ENCODE peak calls at places on chromosomes 7 and 10, in nine cellular contexts. One of them, this sample, is unnamed.

GRCh38 chr7:77330169-77330882 is 85.8 kb downstream of the GSAP start:
- DNase-seq in AG09309: no peak
- DNase-seq in NCI-H510A treated with DMSO at 0.1 percent for 48 hours: no peak
- DNase-seq in SW480: no peak
- DNase-seq in HCT116: no peak
- DNase-seq in pancreas: no peak
- DNase-seq in C1 segment of cervical spinal cord: no peak
- DNase-seq in stimulated activated CD8-positive, alpha-beta memory T cell treated with anti-CD3 and anti-CD28 coated beads, Interleukin-4, amount 100 ng/mL, for 24 hours: no peak
- DNase-seq in NCI-H460: peak; percentile 51
- DNase-seq in this sample: no peak

GRCh38 chr10:32972454-32972853 is 14.4 kb upstream of the ITGB1 start:
- DNase-seq in NCI-H510A treated with DMSO at 0.1 percent for 48 hours: no peak
- DNase-seq in AG09309: no peak
- DNase-seq in C1 segment of cervical spinal cord: no peak
- DNase-seq in SW480: no peak
- DNase-seq in stimulated activated CD8-positive, alpha-beta memory T cell treated with anti-CD3 and anti-CD28 coated beads, Interleukin-4, amount 100 ng/mL, for 24 hours: no peak
- DNase-seq in NCI-H460: no peak
- DNase-seq in pancreas: no peak
- DNase-seq in HCT116: no peak
- DNase-seq in this sample: no peak

GRCh38 chr7:69728299-69728698 is 130.0 kb downstream of the AUTS2 start:
- DNase-seq in AG09309: no peak
- DNase-seq in NCI-H510A treated with DMSO at 0.1 percent for 48 hours: no peak
- DNase-seq in C1 segment of cervical spinal cord: no peak
- DNase-seq in SW480: no peak
- DNase-seq in HCT116: no peak
- DNase-seq in NCI-H460: no peak
- DNase-seq in pancreas: no peak
- DNase-seq in stimulated activated CD8-positive, alpha-beta memory T cell treated with anti-CD3 and anti-CD28 coated beads, Interleukin-4, amount 100 ng/mL, for 24 hours: no peak
- DNase-seq in this sample: no peak

GRCh38 chr10:126004752-126005151 is 108.4 kb downstream of the FANK1 start:
- DNase-seq in NCI-H510A treated with DMSO at 0.1 percent for 48 hours: no peak
- DNase-seq in stimulated activated CD8-positive, alpha-beta memory T cell treated with anti-CD3 and anti-CD28 coated beads, Interleukin-4, amount 100 ng/mL, for 24 hours: no peak
- DNase-seq in NCI-H460: no peak
- DNase-seq in SW480: no peak
- DNase-seq in HCT116: no peak
- DNase-seq in C1 segment of cervical spinal cord: no peak
- DNase-seq in pancreas: no peak
- DNase-seq in AG09309: no peak
- DNase-seq in this sample: no peak

GRCh38 chr10:72691470-72692056 is 380 bp upstream of the MCU start:
- DNase-seq in NCI-H510A treated with DMSO at 0.1 percent for 48 hours: no peak
- DNase-seq in NCI-H460: no peak
- DNase-seq in stimulated activated CD8-positive, alpha-beta memory T cell treated with anti-CD3 and anti-CD28 coated beads, Interleukin-4, amount 100 ng/mL, for 24 hours: no peak
- DNase-seq in pancreas: no peak
- DNase-seq in AG09309: no peak
- DNase-seq in SW480: peak; percentile 96
- DNase-seq in HCT116: peak; percentile 91
- DNase-seq in C1 segment of cervical spinal cord: no peak
- DNase-seq in this sample: no peak

GRCh38 chr7:73876361-73876760 is 15.4 kb downstream of the TMEM270 start:
- DNase-seq in NCI-H460: no peak
- DNase-seq in SW480: no peak
- DNase-seq in AG09309: no peak
- DNase-seq in C1 segment of cervical spinal cord: no peak
- DNase-seq in NCI-H510A treated with DMSO at 0.1 percent for 48 hours: no peak
- DNase-seq in stimulated activated CD8-positive, alpha-beta memory T cell treated with anti-CD3 and anti-CD28 coated beads, Interleukin-4, amount 100 ng/mL, for 24 hours: no peak
- DNase-seq in HCT116: no peak
- DNase-seq in pancreas: no peak
- DNase-seq in this sample: no peak

GRCh38 chr7:157751351-157751750 is 414.5 kb downstream of the DNAJB6 start:
- DNase-seq in NCI-H460: no peak
- DNase-seq in NCI-H510A treated with DMSO at 0.1 percent for 48 hours: no peak
- DNase-seq in pancreas: no peak
- DNase-seq in stimulated activated CD8-positive, alpha-beta memory T cell treated with anti-CD3 and anti-CD28 coated beads, Interleukin-4, amount 100 ng/mL, for 24 hours: no peak
- DNase-seq in AG09309: no peak
- DNase-seq in HCT116: no peak
- DNase-seq in SW480: no peak
- DNase-seq in C1 segment of cervical spinal cord: no peak
- DNase-seq in this sample: no peak

GRCh38 chr10:119650692-119651513 is at the start of gene BAG3:
- DNase-seq in pancreas: peak; percentile 96
- DNase-seq in NCI-H460: peak; percentile 90
- DNase-seq in AG09309: peak; percentile 74
- DNase-seq in HCT116: peak; percentile 80
- DNase-seq in SW480: peak; percentile 89
- DNase-seq in NCI-H510A treated with DMSO at 0.1 percent for 48 hours: peak; percentile 72
- DNase-seq in stimulated activated CD8-positive, alpha-beta memory T cell treated with anti-CD3 and anti-CD28 coated beads, Interleukin-4, amount 100 ng/mL, for 24 hours: peak; percentile 66
- DNase-seq in C1 segment of cervical spinal cord: peak; percentile 87
- DNase-seq in this sample: peak; percentile 68

GRCh38 chr7:41574377-41574776 is 128.5 kb downstream of the INHBA start:
- DNase-seq in NCI-H510A treated with DMSO at 0.1 percent for 48 hours: no peak
- DNase-seq in AG09309: peak; percentile 8
- DNase-seq in C1 segment of cervical spinal cord: no peak
- DNase-seq in stimulated activated CD8-positive, alpha-beta memory T cell treated with anti-CD3 and anti-CD28 coated beads, Interleukin-4, amount 100 ng/mL, for 24 hours: no peak
- DNase-seq in SW480: no peak
- DNase-seq in pancreas: no peak
- DNase-seq in NCI-H460: no peak
- DNase-seq in HCT116: no peak
- DNase-seq in this sample: no peak

GRCh38 chr7:150897502-150898474 is 45.5 kb downstream of the AOC1 start:
- DNase-seq in C1 segment of cervical spinal cord: no peak
- DNase-seq in NCI-H510A treated with DMSO at 0.1 percent for 48 hours: no peak
- DNase-seq in NCI-H460: no peak
- DNase-seq in SW480: peak; percentile 69
- DNase-seq in pancreas: no peak
- DNase-seq in HCT116: no peak
- DNase-seq in stimulated activated CD8-positive, alpha-beta memory T cell treated with anti-CD3 and anti-CD28 coated beads, Interleukin-4, amount 100 ng/mL, for 24 hours: no peak
- DNase-seq in AG09309: no peak
- DNase-seq in this sample: no peak

GRCh38 chr10:120394446-120394845 is 62.6 kb upstream of the PLPP4 start:
- DNase-seq in AG09309: no peak
- DNase-seq in NCI-H460: no peak
- DNase-seq in HCT116: no peak
- DNase-seq in NCI-H510A treated with DMSO at 0.1 percent for 48 hours: peak; percentile 0
- DNase-seq in C1 segment of cervical spinal cord: no peak
- DNase-seq in pancreas: no peak
- DNase-seq in stimulated activated CD8-positive, alpha-beta memory T cell treated with anti-CD3 and anti-CD28 coated beads, Interleukin-4, amount 100 ng/mL, for 24 hours: no peak
- DNase-seq in SW480: no peak
- DNase-seq in this sample: no peak

GRCh38 chr10:127354255-127354654 is 157.9 kb upstream of the INSYN2A start:
- DNase-seq in pancreas: no peak
- DNase-seq in NCI-H460: no peak
- DNase-seq in stimulated activated CD8-positive, alpha-beta memory T cell treated with anti-CD3 and anti-CD28 coated beads, Interleukin-4, amount 100 ng/mL, for 24 hours: no peak
- DNase-seq in HCT116: no peak
- DNase-seq in AG09309: no peak
- DNase-seq in NCI-H510A treated with DMSO at 0.1 percent for 48 hours: no peak
- DNase-seq in SW480: no peak
- DNase-seq in C1 segment of cervical spinal cord: no peak
- DNase-seq in this sample: no peak

GRCh38 chr10:69180525-69181204 is 631 bp downstream of the SUPV3L1 start:
- DNase-seq in NCI-H460: no peak
- DNase-seq in C1 segment of cervical spinal cord: no peak
- DNase-seq in AG09309: no peak
- DNase-seq in NCI-H510A treated with DMSO at 0.1 percent for 48 hours: no peak
- DNase-seq in stimulated activated CD8-positive, alpha-beta memory T cell treated with anti-CD3 and anti-CD28 coated beads, Interleukin-4, amount 100 ng/mL, for 24 hours: no peak
- DNase-seq in SW480: no peak
- DNase-seq in HCT116: no peak
- DNase-seq in pancreas: no peak
- DNase-seq in this sample: no peak

GRCh38 chr7:105205592-105206211 is 183.0 kb downstream of the SRPK2 start:
- DNase-seq in C1 segment of cervical spinal cord: no peak
- DNase-seq in pancreas: no peak
- DNase-seq in AG09309: no peak
- DNase-seq in HCT116: no peak
- DNase-seq in NCI-H460: no peak
- DNase-seq in SW480: no peak
- DNase-seq in stimulated activated CD8-positive, alpha-beta memory T cell treated with anti-CD3 and anti-CD28 coated beads, Interleukin-4, amount 100 ng/mL, for 24 hours: no peak
- DNase-seq in NCI-H510A treated with DMSO at 0.1 percent for 48 hours: no peak
- DNase-seq in this sample: no peak

GRCh38 chr7:129561677-129562424 is 49.7 kb upstream of the NRF1 start:
- DNase-seq in HCT116: no peak
- DNase-seq in stimulated activated CD8-positive, alpha-beta memory T cell treated with anti-CD3 and anti-CD28 coated beads, Interleukin-4, amount 100 ng/mL, for 24 hours: no peak
- DNase-seq in pancreas: no peak
- DNase-seq in SW480: no peak
- DNase-seq in NCI-H510A treated with DMSO at 0.1 percent for 48 hours: no peak
- DNase-seq in C1 segment of cervical spinal cord: no peak
- DNase-seq in AG09309: no peak
- DNase-seq in NCI-H460: no peak
- DNase-seq in this sample: no peak

GRCh38 chr10:93245772-93246171 is 172.1 kb downstream of the CYP26A1 start:
- DNase-seq in NCI-H510A treated with DMSO at 0.1 percent for 48 hours: no peak
- DNase-seq in SW480: no peak
- DNase-seq in NCI-H460: no peak
- DNase-seq in C1 segment of cervical spinal cord: no peak
- DNase-seq in stimulated activated CD8-positive, alpha-beta memory T cell treated with anti-CD3 and anti-CD28 coated beads, Interleukin-4, amount 100 ng/mL, for 24 hours: no peak
- DNase-seq in AG09309: no peak
- DNase-seq in pancreas: no peak
- DNase-seq in HCT116: no peak
- DNase-seq in this sample: no peak

GRCh38 chr10:27534341-27534740 is 30.2 kb downstream of the RAB18 start:
- DNase-seq in NCI-H460: no peak
- DNase-seq in stimulated activated CD8-positive, alpha-beta memory T cell treated with anti-CD3 and anti-CD28 coated beads, Interleukin-4, amount 100 ng/mL, for 24 hours: no peak
- DNase-seq in NCI-H510A treated with DMSO at 0.1 percent for 48 hours: no peak
- DNase-seq in HCT116: no peak
- DNase-seq in pancreas: no peak
- DNase-seq in C1 segment of cervical spinal cord: no peak
- DNase-seq in AG09309: no peak
- DNase-seq in SW480: no peak
- DNase-seq in this sample: no peak

GRCh38 chr10:85036661-85037060 is 708.3 kb downstream of the CCSER2 start:
- DNase-seq in C1 segment of cervical spinal cord: no peak
- DNase-seq in stimulated activated CD8-positive, alpha-beta memory T cell treated with anti-CD3 and anti-CD28 coated beads, Interleukin-4, amount 100 ng/mL, for 24 hours: no peak
- DNase-seq in pancreas: no peak
- DNase-seq in NCI-H460: no peak
- DNase-seq in NCI-H510A treated with DMSO at 0.1 percent for 48 hours: no peak
- DNase-seq in AG09309: no peak
- DNase-seq in HCT116: no peak
- DNase-seq in SW480: no peak
- DNase-seq in this sample: no peak

GRCh38 chr10:44965651-44966097 is 6.1 kb downstream of the RASSF4 start:
- DNase-seq in HCT116: no peak
- DNase-seq in AG09309: no peak
- DNase-seq in NCI-H510A treated with DMSO at 0.1 percent for 48 hours: no peak
- DNase-seq in SW480: no peak
- DNase-seq in C1 segment of cervical spinal cord: no peak
- DNase-seq in NCI-H460: no peak
- DNase-seq in stimulated activated CD8-positive, alpha-beta memory T cell treated with anti-CD3 and anti-CD28 coated beads, Interleukin-4, amount 100 ng/mL, for 24 hours: no peak
- DNase-seq in pancreas: no peak
- DNase-seq in this sample: no peak

GRCh38 chr7:3187378-3188040 is 113.5 kb upstream of the SDK1 start:
- DNase-seq in C1 segment of cervical spinal cord: no peak
- DNase-seq in pancreas: no peak
- DNase-seq in SW480: no peak
- DNase-seq in NCI-H510A treated with DMSO at 0.1 percent for 48 hours: no peak
- DNase-seq in HCT116: no peak
- DNase-seq in AG09309: no peak
- DNase-seq in NCI-H460: no peak
- DNase-seq in stimulated activated CD8-positive, alpha-beta memory T cell treated with anti-CD3 and anti-CD28 coated beads, Interleukin-4, amount 100 ng/mL, for 24 hours: no peak
- DNase-seq in this sample: no peak

GRCh38 chr10:58696736-58697135 is 184.1 kb downstream of the BICC1 start:
- DNase-seq in C1 segment of cervical spinal cord: no peak
- DNase-seq in stimulated activated CD8-positive, alpha-beta memory T cell treated with anti-CD3 and anti-CD28 coated beads, Interleukin-4, amount 100 ng/mL, for 24 hours: no peak
- DNase-seq in AG09309: no peak
- DNase-seq in NCI-H460: no peak
- DNase-seq in SW480: no peak
- DNase-seq in pancreas: no peak
- DNase-seq in HCT116: no peak
- DNase-seq in NCI-H510A treated with DMSO at 0.1 percent for 48 hours: no peak
- DNase-seq in this sample: no peak

GRCh38 chr10:70776455-70777005 is 8.6 kb downstream of the TBATA start:
- DNase-seq in NCI-H510A treated with DMSO at 0.1 percent for 48 hours: no peak
- DNase-seq in HCT116: no peak
- DNase-seq in pancreas: no peak
- DNase-seq in SW480: no peak
- DNase-seq in stimulated activated CD8-positive, alpha-beta memory T cell treated with anti-CD3 and anti-CD28 coated beads, Interleukin-4, amount 100 ng/mL, for 24 hours: no peak
- DNase-seq in AG09309: no peak
- DNase-seq in C1 segment of cervical spinal cord: no peak
- DNase-seq in NCI-H460: no peak
- DNase-seq in this sample: no peak

GRCh38 chr7:21568762-21569161 is 25.9 kb downstream of the DNAH11 start:
- DNase-seq in C1 segment of cervical spinal cord: no peak
- DNase-seq in pancreas: no peak
- DNase-seq in stimulated activated CD8-positive, alpha-beta memory T cell treated with anti-CD3 and anti-CD28 coated beads, Interleukin-4, amount 100 ng/mL, for 24 hours: no peak
- DNase-seq in HCT116: no peak
- DNase-seq in AG09309: no peak
- DNase-seq in NCI-H460: peak; percentile 21
- DNase-seq in SW480: peak; percentile 58
- DNase-seq in NCI-H510A treated with DMSO at 0.1 percent for 48 hours: peak; percentile 23
- DNase-seq in this sample: no peak

GRCh38 chr10:59524373-59524772 is 162.0 kb upstream of the FAM13C start:
- DNase-seq in NCI-H510A treated with DMSO at 0.1 percent for 48 hours: no peak
- DNase-seq in SW480: no peak
- DNase-seq in C1 segment of cervical spinal cord: no peak
- DNase-seq in HCT116: no peak
- DNase-seq in pancreas: no peak
- DNase-seq in NCI-H460: no peak
- DNase-seq in stimulated activated CD8-positive, alpha-beta memory T cell treated with anti-CD3 and anti-CD28 coated beads, Interleukin-4, amount 100 ng/mL, for 24 hours: no peak
- DNase-seq in AG09309: no peak
- DNase-seq in this sample: no peak

GRCh38 chr10:23081891-23082290 is 13.5 kb upstream of the MSRB2 start:
- DNase-seq in pancreas: no peak
- DNase-seq in stimulated activated CD8-positive, alpha-beta memory T cell treated with anti-CD3 and anti-CD28 coated beads, Interleukin-4, amount 100 ng/mL, for 24 hours: no peak
- DNase-seq in AG09309: no peak
- DNase-seq in SW480: no peak
- DNase-seq in NCI-H460: no peak
- DNase-seq in HCT116: peak; percentile 41
- DNase-seq in C1 segment of cervical spinal cord: no peak
- DNase-seq in NCI-H510A treated with DMSO at 0.1 percent for 48 hours: no peak
- DNase-seq in this sample: no peak

GRCh38 chr10:132617781-132618052 is 80.1 kb downstream of the INPP5A start:
- DNase-seq in SW480: no peak
- DNase-seq in HCT116: no peak
- DNase-seq in C1 segment of cervical spinal cord: no peak
- DNase-seq in stimulated activated CD8-positive, alpha-beta memory T cell treated with anti-CD3 and anti-CD28 coated beads, Interleukin-4, amount 100 ng/mL, for 24 hours: no peak
- DNase-seq in NCI-H510A treated with DMSO at 0.1 percent for 48 hours: no peak
- DNase-seq in NCI-H460: no peak
- DNase-seq in AG09309: no peak
- DNase-seq in pancreas: no peak
- DNase-seq in this sample: no peak

GRCh38 chr7:73565675-73566342 is 8.3 kb upstream of the BCL7B start:
- DNase-seq in NCI-H510A treated with DMSO at 0.1 percent for 48 hours: no peak
- DNase-seq in stimulated activated CD8-positive, alpha-beta memory T cell treated with anti-CD3 and anti-CD28 coated beads, Interleukin-4, amount 100 ng/mL, for 24 hours: no peak
- DNase-seq in HCT116: no peak
- DNase-seq in pancreas: no peak
- DNase-seq in C1 segment of cervical spinal cord: no peak
- DNase-seq in NCI-H460: no peak
- DNase-seq in AG09309: no peak
- DNase-seq in SW480: no peak
- DNase-seq in this sample: no peak

GRCh38 chr10:26799342-26799741 is 61.4 kb downstream of the ABI1 start:
- DNase-seq in pancreas: no peak
- DNase-seq in stimulated activated CD8-positive, alpha-beta memory T cell treated with anti-CD3 and anti-CD28 coated beads, Interleukin-4, amount 100 ng/mL, for 24 hours: no peak
- DNase-seq in NCI-H460: no peak
- DNase-seq in AG09309: no peak
- DNase-seq in HCT116: no peak
- DNase-seq in NCI-H510A treated with DMSO at 0.1 percent for 48 hours: no peak
- DNase-seq in SW480: no peak
- DNase-seq in C1 segment of cervical spinal cord: no peak
- DNase-seq in this sample: no peak

GRCh38 chr7:158404031-158404761 is 183.4 kb downstream of the PTPRN2 start:
- DNase-seq in C1 segment of cervical spinal cord: no peak
- DNase-seq in SW480: no peak
- DNase-seq in stimulated activated CD8-positive, alpha-beta memory T cell treated with anti-CD3 and anti-CD28 coated beads, Interleukin-4, amount 100 ng/mL, for 24 hours: no peak
- DNase-seq in pancreas: no peak
- DNase-seq in NCI-H460: no peak
- DNase-seq in HCT116: no peak
- DNase-seq in NCI-H510A treated with DMSO at 0.1 percent for 48 hours: no peak
- DNase-seq in AG09309: no peak
- DNase-seq in this sample: no peak

GRCh38 chr7:128934361-128935352 is 3.1 kb upstream of the IRF5 start:
- DNase-seq in NCI-H460: no peak
- DNase-seq in stimulated activated CD8-positive, alpha-beta memory T cell treated with anti-CD3 and anti-CD28 coated beads, Interleukin-4, amount 100 ng/mL, for 24 hours: no peak
- DNase-seq in C1 segment of cervical spinal cord: no peak
- DNase-seq in AG09309: no peak
- DNase-seq in SW480: no peak
- DNase-seq in HCT116: no peak
- DNase-seq in NCI-H510A treated with DMSO at 0.1 percent for 48 hours: no peak
- DNase-seq in pancreas: no peak
- DNase-seq in this sample: no peak

GRCh38 chr10:124096494-124096893 is 3.1 kb upstream of the CHST15 start:
- DNase-seq in pancreas: no peak
- DNase-seq in NCI-H510A treated with DMSO at 0.1 percent for 48 hours: no peak
- DNase-seq in NCI-H460: no peak
- DNase-seq in HCT116: no peak
- DNase-seq in C1 segment of cervical spinal cord: no peak
- DNase-seq in AG09309: no peak
- DNase-seq in SW480: no peak
- DNase-seq in stimulated activated CD8-positive, alpha-beta memory T cell treated with anti-CD3 and anti-CD28 coated beads, Interleukin-4, amount 100 ng/mL, for 24 hours: no peak
- DNase-seq in this sample: no peak

This sample was measured in effector CD8-positive, alpha-beta T cell.